ENCODE peak calls at places on chromosomes 3 and 15, in nine cellular contexts. B, O, H, I, S, F, K, W and M are unnamed samples.

GRCh38 chr15:56934269-56934668 is 15.8 kb downstream of the TCF12 start:
- DNase-seq in F (no peak), O (peak), B (peak), H (no peak), I (no peak), K (no peak), S (no peak), W (no peak), M (no peak)

GRCh38 chr3:11212784-11213183 is 58.5 kb downstream of the HRH1 start:
- DNase-seq in B (no peak), I (no peak), S (no peak), H (no peak), W (no peak), F (no peak), O (peak), K (no peak), M (no peak)

GRCh38 chr3:169478566-169479313 is 184.8 kb downstream of the MECOM start:
- DNase-seq in I (no peak), B (no peak), F (no peak), H (peak), O (peak), S (no peak), W (no peak), K (no peak), M (no peak)

GRCh38 chr3:127431066-127431465 is 143.2 kb upstream of the PRR20G start:
- DNase-seq in I (no peak), S (no peak), B (no peak), H (no peak), W (peak), F (no peak), O (peak), K (no peak), M (no peak)

GRCh38 chr3:184766555-184767261 is 45.3 kb upstream of the VPS8 start:
- DNase-seq in W (no peak), H (peak), K (no peak), I (no peak), F (no peak), B (no peak), S (no peak), O (peak), M (no peak)

GRCh38 chr3:149554826-149555225 is 80.3 kb downstream of the TM4SF4 start:
- DNase-seq in O (peak), K (no peak), B (peak), W (no peak), F (no peak), I (no peak), S (no peak), H (peak), M (peak)

GRCh38 chr3:42705039-42705767 is 2.6 kb upstream of the HHATL start:
- DNase-seq in O (no peak), W (no peak), B (no peak), S (no peak), F (no peak), H (no peak), K (peak), I (no peak), M (no peak)

GRCh38 chr3:36606871-36607765 is 157.2 kb downstream of the DCLK3 start:
- DNase-seq in K (no peak), F (no peak), W (no peak), S (no peak), H (no peak), I (no peak), B (no peak), O (no peak), M (no peak)

GRCh38 chr15:70508561-70509281 is 254.6 kb downstream of the UACA start:
- DNase-seq in B (peak), S (no peak), O (peak), K (no peak), H (peak), W (no peak), I (no peak), F (peak), M (peak)

GRCh38 chr15:98800437-98801233 is 152.3 kb downstream of the IGF1R start:
- DNase-seq in B (peak), O (peak), F (peak), K (peak), W (no peak), S (peak), I (no peak), H (peak), M (peak)

GRCh38 chr15:79068790-79069189 is 21.8 kb downstream of the RASGRF1 start:
- DNase-seq in K (no peak), S (no peak), I (no peak), W (no peak), O (no peak), F (no peak), B (no peak), H (no peak), M (no peak)

GRCh38 chr3:127544151-127544805 is 46.3 kb downstream of the TPRA1 start:
- DNase-seq in W (peak), F (peak), H (peak), K (no peak), I (peak), O (peak), B (peak), S (peak), M (peak)

GRCh38 chr3:14602804-14603644 is 48.5 kb upstream of the CCDC174 start:
- DNase-seq in W (no peak), S (no peak), I (no peak), O (no peak), K (no peak), B (no peak), H (no peak), F (no peak), M (peak)

GRCh38 chr3:69558912-69559311 is 173.0 kb upstream of the FRMD4B start:
- DNase-seq in W (peak), O (peak), K (no peak), S (no peak), H (peak), B (peak), F (no peak), I (no peak), M (peak)

GRCh38 chr3:44568561-44568960 is 13.6 kb downstream of the ZKSCAN7 start:
- DNase-seq in S (no peak), H (peak), I (no peak), W (no peak), B (peak), F (no peak), O (peak), K (no peak), M (no peak)

GRCh38 chr3:99500485-99500884 is 137.9 kb upstream of the COL8A1 start:
- DNase-seq in H (no peak), O (no peak), I (no peak), F (no peak), W (no peak), S (no peak), K (no peak), B (no peak), M (no peak)

GRCh38 chr3:18223591-18224338 is 201.4 kb downstream of the SATB1 start:
- DNase-seq in K (no peak), F (no peak), H (no peak), W (no peak), S (no peak), I (no peak), O (no peak), B (no peak), M (no peak)

GRCh38 chr15:77419050-77419835 is 661 bp downstream of the PEAK1 start:
- DNase-seq in B (peak), S (peak), K (peak), I (peak), O (peak), F (no peak), H (peak), W (peak), M (peak)

GRCh38 chr3:169668081-169668956 is 4.8 kb upstream of the MECOM start:
- DNase-seq in O (peak), F (no peak), B (no peak), I (no peak), S (peak), W (no peak), K (no peak), H (no peak), M (peak)

GRCh38 chr3:4949004-4949403 is 30.2 kb upstream of the BHLHE40 start:
- DNase-seq in F (no peak), B (no peak), O (no peak), W (no peak), I (no peak), H (no peak), S (no peak), K (no peak), M (no peak)

GRCh38 chr3:117443014-117443413 is 733.4 kb downstream of the TUSC7 start:
- DNase-seq in I (no peak), F (no peak), W (no peak), S (no peak), K (no peak), O (peak), B (peak), H (no peak), M (no peak)

GRCh38 chr15:72222433-72222832 is 8.6 kb downstream of the PKM start:
- DNase-seq in H (peak), K (no peak), I (peak), B (peak), W (peak), S (peak), F (no peak), O (no peak), M (no peak)

GRCh38 chr3:143207338-143207961 is 87.9 kb downstream of the CHST2 start:
- DNase-seq in W (no peak), O (peak), K (no peak), H (peak), S (no peak), B (peak), I (no peak), F (no peak), M (no peak)

GRCh38 chr3:177089120-177089519 is 108.2 kb downstream of the TBL1XR1 start:
- DNase-seq in W (no peak), I (no peak), O (no peak), K (no peak), F (no peak), H (no peak), B (no peak), S (no peak), M (no peak)

GRCh38 chr3:104178695-104179094 is 1188.0 kb upstream of the ALCAM start:
- DNase-seq in K (no peak), F (no peak), I (no peak), W (no peak), O (peak), B (peak), H (no peak), S (no peak), M (no peak)

GRCh38 chr3:149215474-149215873 is 6.2 kb downstream of the CP start:
- DNase-seq in O (peak), S (no peak), H (no peak), W (no peak), K (no peak), F (peak), B (no peak), I (no peak), M (no peak)

GRCh38 chr3:66639794-66640356 is 139.1 kb upstream of the LRIG1 start:
- DNase-seq in K (no peak), H (no peak), F (no peak), B (no peak), S (no peak), W (no peak), I (no peak), O (peak), M (no peak)

GRCh38 chr3:45100998-45101407 is 45.2 kb downstream of the CDCP1 start:
- DNase-seq in F (no peak), H (no peak), W (no peak), K (no peak), S (no peak), B (peak), O (peak), I (no peak), M (peak)

GRCh38 chr3:152196782-152197181 is 71.9 kb upstream of the MBNL1 start:
- DNase-seq in W (no peak), K (no peak), S (no peak), H (no peak), O (no peak), F (no peak), I (no peak), B (no peak), M (no peak)

GRCh38 chr3:129493206-129493605 is 35.2 kb upstream of the RHO start:
- DNase-seq in W (no peak), O (no peak), B (no peak), K (no peak), S (no peak), F (no peak), H (no peak), I (no peak), M (no peak)

GRCh38 chr15:36040173-36040572 is 494.2 kb upstream of the DPH6 start:
- DNase-seq in S (no peak), W (no peak), K (no peak), F (no peak), O (no peak), I (no peak), H (no peak), B (no peak), M (no peak)

GRCh38 chr3:69236808-69237707 is 114.7 kb upstream of the LMOD3 start:
- DNase-seq in S (no peak), W (no peak), O (peak), B (no peak), K (no peak), I (no peak), F (no peak), H (no peak), M (no peak)

GRCh38 chr15:63942486-63943365 is 103.6 kb downstream of the DAPK2 start:
- DNase-seq in B (no peak), H (no peak), K (no peak), S (no peak), O (no peak), I (no peak), W (peak), F (no peak), M (no peak)

GRCh38 chr3:36596411-36596810 is 167.9 kb downstream of the DCLK3 start:
- DNase-seq in B (peak), S (no peak), W (no peak), I (no peak), F (no peak), O (peak), H (no peak), K (no peak), M (no peak)

GRCh38 chr3:127951276-127951675 is 36.2 kb downstream of the KBTBD12 start:
- DNase-seq in I (no peak), O (peak), B (peak), H (peak), W (peak), F (no peak), S (no peak), K (no peak), M (no peak)

GRCh38 chr3:146972726-146973125 is 367.6 kb upstream of the PLSCR5 start:
- DNase-seq in B (peak), O (peak), S (no peak), W (no peak), K (no peak), I (no peak), H (peak), F (no peak), M (no peak)

GRCh38 chr3:47288966-47289910 is 6.5 kb downstream of the KLHL18 start:
- DNase-seq in F (no peak), W (no peak), O (no peak), K (no peak), S (no peak), B (peak), I (no peak), H (no peak), M (no peak)

GRCh38 chr3:115244350-115244749 is 97.3 kb upstream of the ZBTB20 start:
- DNase-seq in H (no peak), W (no peak), F (no peak), O (no peak), I (no peak), S (no peak), K (no peak), B (no peak), M (no peak)

DNA sequence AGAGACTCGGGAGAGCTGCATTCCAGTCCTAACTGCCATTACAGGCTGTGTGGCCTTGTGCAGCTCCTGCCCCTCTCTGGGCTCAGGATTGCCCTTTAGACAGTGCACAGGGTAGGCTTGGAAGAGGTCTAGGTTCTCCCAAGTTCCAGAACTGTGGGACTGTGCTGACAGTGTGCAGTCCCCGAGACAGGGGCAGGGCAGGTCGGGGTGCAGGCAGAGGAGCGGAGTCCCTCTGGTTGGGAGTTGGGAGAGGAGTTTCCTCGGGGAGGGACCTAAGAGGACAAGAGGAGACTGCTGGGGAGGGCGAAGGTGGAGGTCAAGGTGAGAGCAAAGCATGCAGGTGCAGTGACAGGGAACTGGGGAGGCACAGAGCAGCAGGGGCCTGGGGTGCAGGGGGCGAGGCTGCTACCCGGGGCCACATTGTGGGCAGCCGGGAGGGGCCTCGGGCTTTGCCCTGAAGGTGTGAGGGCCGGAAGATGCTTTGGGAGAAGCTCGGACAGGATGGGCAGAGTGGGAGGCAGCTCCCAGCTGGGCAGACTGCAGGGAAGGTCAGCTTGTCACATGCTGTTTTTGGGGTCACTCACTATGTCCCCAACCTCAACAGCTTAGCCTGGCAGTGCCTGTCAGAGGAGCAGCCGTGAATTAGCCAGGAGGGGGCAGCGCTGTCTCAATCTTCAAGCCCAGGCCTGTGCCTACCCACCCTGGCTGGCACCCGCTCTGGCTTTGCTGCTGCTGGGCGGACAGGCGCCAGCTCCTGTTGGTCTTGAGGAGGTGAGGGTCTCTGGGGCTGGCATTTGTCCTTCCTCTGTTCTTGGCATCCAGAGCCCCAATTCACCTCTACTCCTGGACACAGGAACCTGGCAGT is 15.4 kb upstream of the CSPG4 start:
- DNase-seq in H (peak), B (peak), K (no peak), O (peak), I (peak), W (peak), S (peak), F (peak), M (peak)
- TF ChIP-seq CTCF in H (peak), B (peak), K (no peak), O (peak), I (peak), W (peak), S (peak), F (peak), M (peak)

GRCh38 chr3:101500208-101500607 is 12.8 kb downstream of the SENP7 start:
- DNase-seq in K (no peak), S (no peak), W (no peak), B (no peak), O (no peak), I (no peak), H (no peak), F (no peak), M (no peak)

GRCh38 chr3:101497803-101498202 is 15.2 kb downstream of the SENP7 start:
- DNase-seq in K (no peak), H (no peak), B (no peak), O (no peak), I (no peak), S (no peak), W (no peak), F (no peak), M (no peak)

GRCh38 chr3:101495552-101495951 is 17.5 kb downstream of the SENP7 start:
- DNase-seq in W (no peak), O (no peak), F (no peak), H (no peak), K (no peak), S (no peak), B (no peak), I (no peak), M (no peak)
- TF ChIP-seq CTCF in W (no peak), O (peak), F (peak), H (no peak), K (no peak), S (no peak), B (peak), I (peak), M (no peak)

DNA sequence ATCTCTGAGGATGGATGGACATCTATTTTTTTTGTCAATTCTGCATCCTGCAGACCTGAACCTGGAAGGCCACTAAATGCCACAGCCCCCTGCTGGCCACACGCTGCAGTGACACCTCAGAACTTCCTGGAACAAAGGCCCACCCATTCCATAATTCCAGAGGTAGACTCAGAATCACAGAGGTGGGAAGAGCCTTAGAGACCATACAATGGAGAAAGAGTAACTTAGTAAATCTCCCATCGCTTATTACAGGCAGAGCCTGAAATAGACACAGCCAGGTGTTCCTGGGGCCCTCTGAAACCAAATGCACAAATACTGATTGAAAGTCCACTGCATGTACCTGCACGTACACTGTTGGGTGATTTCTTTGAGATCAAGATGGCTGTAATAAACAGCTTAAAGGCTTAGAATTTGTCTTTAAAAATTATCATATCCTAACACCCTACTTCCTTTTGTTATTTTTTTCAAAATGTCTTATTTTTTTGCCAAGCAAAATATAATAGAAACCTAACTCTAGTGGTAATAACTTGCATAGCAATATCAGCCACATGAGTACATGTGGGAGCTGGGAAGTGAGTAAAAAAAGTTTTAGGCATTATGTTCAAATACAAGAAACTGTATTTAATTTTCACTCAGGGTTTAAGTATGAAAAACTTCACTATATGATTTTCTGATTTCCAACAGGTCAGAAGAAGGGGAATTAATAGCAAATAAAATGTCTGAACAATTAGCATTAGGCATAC is 62.7 kb downstream of the EOMES start:
- DNase-seq in I (peak), F (peak), K (no peak), O (peak), H (peak), B (peak), S (peak), W (peak), M (peak)
- TF ChIP-seq CTCF in I (peak), F (peak), K (peak), O (peak), H (peak), B (peak), S (peak), W (peak), M (peak)

DNA sequence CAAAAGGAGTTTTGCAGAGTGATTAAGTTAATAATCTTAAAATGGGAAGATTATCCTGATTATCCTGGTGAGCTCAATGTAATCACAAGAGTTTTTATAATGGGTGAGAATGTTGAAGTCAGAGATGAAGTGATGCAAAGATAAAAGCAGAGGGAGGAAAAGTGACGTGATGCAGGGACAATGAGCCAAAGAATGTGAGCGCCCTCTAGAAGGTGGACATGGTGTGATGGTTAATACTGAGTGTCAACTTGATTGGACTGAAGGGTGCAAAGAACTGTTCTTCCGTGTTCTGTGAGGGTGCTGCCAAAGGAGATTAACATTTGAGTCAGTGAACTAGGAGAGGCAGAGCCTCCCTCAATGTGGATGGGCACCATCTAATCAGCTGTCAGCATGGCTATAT is 569.6 kb upstream of the AGTR1 start:
- DNase-seq in S (no peak), I (no peak), B (no peak), O (no peak), H (no peak), W (no peak), K (no peak), F (no peak), M (no peak)
- TF ChIP-seq CTCF in S (no peak), I (no peak), B (no peak), O (no peak), H (no peak), W (no peak), K (no peak), F (peak), M (no peak)